ENCODE peak calls at places on chromosomes 1 and 21, in seven cellular contexts. One of them, this sample, is unnamed.
A peak's percentile ranks its signal among the peaks of the same experiment; 100 is the strongest.

GRCh38 chr1:85372683-85373446 is 92.1 kb downstream of the DDAH1 start:
- DNase-seq in astrocyte of the spinal cord: peak; percentile 42
- DNase-seq in Calu3: no peak
- DNase-seq in EH: peak; percentile 49
- DNase-seq in NCI-H2171 treated with DMSO at 0.1 percent for 48 hours: no peak
- DNase-seq in activated CD8-positive, alpha-beta memory T cell treated with anti-CD3 and anti-CD28 coated beads, Interleukin-2, amount 10 ng/mL, durations not matched to agents 7 days and 5 days: no peak
- DNase-seq in activated T-helper 1 cell treated with anti-CD3 and anti-CD28 coated beads, Interleukin-2, amount 50 U/mL, for 16 hours: no peak
- DNase-seq in this sample: peak; percentile 52

GRCh38 chr1:87968259-87968955 is 639.7 kb downstream of the LMO4 start:
- DNase-seq in astrocyte of the spinal cord: peak; percentile 85
- DNase-seq in EH: peak; percentile 69
- DNase-seq in activated CD8-positive, alpha-beta memory T cell treated with anti-CD3 and anti-CD28 coated beads, Interleukin-2, amount 10 ng/mL, durations not matched to agents 7 days and 5 days: no peak
- DNase-seq in activated T-helper 1 cell treated with anti-CD3 and anti-CD28 coated beads, Interleukin-2, amount 50 U/mL, for 16 hours: no peak
- DNase-seq in NCI-H2171 treated with DMSO at 0.1 percent for 48 hours: no peak
- DNase-seq in Calu3: no peak
- DNase-seq in this sample: peak; percentile 57

GRCh38 chr1:147168626-147169058 is 3.6 kb downstream of the PRKAB2 start:
- DNase-seq in EH: peak; percentile 51
- DNase-seq in activated T-helper 1 cell treated with anti-CD3 and anti-CD28 coated beads, Interleukin-2, amount 50 U/mL, for 16 hours: no peak
- DNase-seq in NCI-H2171 treated with DMSO at 0.1 percent for 48 hours: peak; percentile 31
- DNase-seq in astrocyte of the spinal cord: peak; percentile 34
- DNase-seq in activated CD8-positive, alpha-beta memory T cell treated with anti-CD3 and anti-CD28 coated beads, Interleukin-2, amount 10 ng/mL, durations not matched to agents 7 days and 5 days: no peak
- DNase-seq in Calu3: peak; percentile 11
- DNase-seq in this sample: peak; percentile 29

GRCh38 chr1:30037251-30038118 is 685.9 kb downstream of the MATN1 start:
- DNase-seq in NCI-H2171 treated with DMSO at 0.1 percent for 48 hours: no peak
- DNase-seq in activated CD8-positive, alpha-beta memory T cell treated with anti-CD3 and anti-CD28 coated beads, Interleukin-2, amount 10 ng/mL, durations not matched to agents 7 days and 5 days: no peak
- DNase-seq in astrocyte of the spinal cord: no peak
- DNase-seq in EH: no peak
- DNase-seq in activated T-helper 1 cell treated with anti-CD3 and anti-CD28 coated beads, Interleukin-2, amount 50 U/mL, for 16 hours: no peak
- DNase-seq in Calu3: no peak
- DNase-seq in this sample: no peak

GRCh38 chr1:21301794-21302440 is 11.7 kb upstream of the ECE1 start:
- DNase-seq in astrocyte of the spinal cord: no peak
- DNase-seq in activated CD8-positive, alpha-beta memory T cell treated with anti-CD3 and anti-CD28 coated beads, Interleukin-2, amount 10 ng/mL, durations not matched to agents 7 days and 5 days: no peak
- DNase-seq in EH: no peak
- DNase-seq in Calu3: no peak
- DNase-seq in NCI-H2171 treated with DMSO at 0.1 percent for 48 hours: no peak
- DNase-seq in activated T-helper 1 cell treated with anti-CD3 and anti-CD28 coated beads, Interleukin-2, amount 50 U/mL, for 16 hours: no peak
- DNase-seq in this sample: no peak

GRCh38 chr1:90781429-90782020 is 64.4 kb upstream of the BARHL2 start:
- DNase-seq in NCI-H2171 treated with DMSO at 0.1 percent for 48 hours: no peak
- DNase-seq in activated CD8-positive, alpha-beta memory T cell treated with anti-CD3 and anti-CD28 coated beads, Interleukin-2, amount 10 ng/mL, durations not matched to agents 7 days and 5 days: no peak
- DNase-seq in Calu3: no peak
- DNase-seq in astrocyte of the spinal cord: no peak
- DNase-seq in EH: no peak
- DNase-seq in activated T-helper 1 cell treated with anti-CD3 and anti-CD28 coated beads, Interleukin-2, amount 50 U/mL, for 16 hours: no peak
- DNase-seq in this sample: no peak

GRCh38 chr1:60126733-60127132 is 53.2 kb upstream of the C1orf87 start:
- DNase-seq in NCI-H2171 treated with DMSO at 0.1 percent for 48 hours: peak; percentile 48
- DNase-seq in astrocyte of the spinal cord: no peak
- DNase-seq in activated CD8-positive, alpha-beta memory T cell treated with anti-CD3 and anti-CD28 coated beads, Interleukin-2, amount 10 ng/mL, durations not matched to agents 7 days and 5 days: no peak
- DNase-seq in EH: peak; percentile 26
- DNase-seq in Calu3: no peak
- DNase-seq in activated T-helper 1 cell treated with anti-CD3 and anti-CD28 coated beads, Interleukin-2, amount 50 U/mL, for 16 hours: no peak
- DNase-seq in this sample: no peak

GRCh38 chr1:233597489-233597901 is 16.4 kb upstream of the KCNK1 start:
- DNase-seq in activated CD8-positive, alpha-beta memory T cell treated with anti-CD3 and anti-CD28 coated beads, Interleukin-2, amount 10 ng/mL, durations not matched to agents 7 days and 5 days: no peak
- DNase-seq in NCI-H2171 treated with DMSO at 0.1 percent for 48 hours: no peak
- DNase-seq in EH: peak; percentile 14
- DNase-seq in Calu3: no peak
- DNase-seq in astrocyte of the spinal cord: no peak
- DNase-seq in activated T-helper 1 cell treated with anti-CD3 and anti-CD28 coated beads, Interleukin-2, amount 50 U/mL, for 16 hours: no peak
- DNase-seq in this sample: no peak

GRCh38 chr1:51649593-51650091 is 32.8 kb downstream of the OSBPL9 start:
- DNase-seq in astrocyte of the spinal cord: no peak
- DNase-seq in activated T-helper 1 cell treated with anti-CD3 and anti-CD28 coated beads, Interleukin-2, amount 50 U/mL, for 16 hours: no peak
- DNase-seq in Calu3: no peak
- DNase-seq in NCI-H2171 treated with DMSO at 0.1 percent for 48 hours: no peak
- DNase-seq in activated CD8-positive, alpha-beta memory T cell treated with anti-CD3 and anti-CD28 coated beads, Interleukin-2, amount 10 ng/mL, durations not matched to agents 7 days and 5 days: no peak
- DNase-seq in EH: no peak
- DNase-seq in this sample: no peak

GRCh38 chr1:236091933-236092318 is 27.0 kb upstream of the NID1 start:
- DNase-seq in Calu3: no peak
- DNase-seq in astrocyte of the spinal cord: no peak
- DNase-seq in NCI-H2171 treated with DMSO at 0.1 percent for 48 hours: no peak
- DNase-seq in activated T-helper 1 cell treated with anti-CD3 and anti-CD28 coated beads, Interleukin-2, amount 50 U/mL, for 16 hours: no peak
- DNase-seq in activated CD8-positive, alpha-beta memory T cell treated with anti-CD3 and anti-CD28 coated beads, Interleukin-2, amount 10 ng/mL, durations not matched to agents 7 days and 5 days: no peak
- DNase-seq in EH: no peak
- DNase-seq in this sample: no peak

GRCh38 chr1:15311886-15312285 is 64.9 kb downstream of the FHAD1 start:
- DNase-seq in activated T-helper 1 cell treated with anti-CD3 and anti-CD28 coated beads, Interleukin-2, amount 50 U/mL, for 16 hours: no peak
- DNase-seq in Calu3: no peak
- DNase-seq in astrocyte of the spinal cord: peak; percentile 9
- DNase-seq in EH: peak; percentile 9
- DNase-seq in NCI-H2171 treated with DMSO at 0.1 percent for 48 hours: no peak
- DNase-seq in activated CD8-positive, alpha-beta memory T cell treated with anti-CD3 and anti-CD28 coated beads, Interleukin-2, amount 10 ng/mL, durations not matched to agents 7 days and 5 days: no peak
- DNase-seq in this sample: peak; percentile 35

GRCh38 chr1:178607718-178608408 is 95.0 kb downstream of the TEX35 start:
- DNase-seq in Calu3: no peak
- DNase-seq in EH: no peak
- DNase-seq in NCI-H2171 treated with DMSO at 0.1 percent for 48 hours: no peak
- DNase-seq in activated CD8-positive, alpha-beta memory T cell treated with anti-CD3 and anti-CD28 coated beads, Interleukin-2, amount 10 ng/mL, durations not matched to agents 7 days and 5 days: no peak
- DNase-seq in astrocyte of the spinal cord: no peak
- DNase-seq in activated T-helper 1 cell treated with anti-CD3 and anti-CD28 coated beads, Interleukin-2, amount 50 U/mL, for 16 hours: no peak
- DNase-seq in this sample: no peak

GRCh38 chr1:84206416-84206815 is 62.3 kb downstream of the PRKACB start:
- DNase-seq in EH: no peak
- DNase-seq in NCI-H2171 treated with DMSO at 0.1 percent for 48 hours: peak; percentile 44
- DNase-seq in Calu3: no peak
- DNase-seq in activated CD8-positive, alpha-beta memory T cell treated with anti-CD3 and anti-CD28 coated beads, Interleukin-2, amount 10 ng/mL, durations not matched to agents 7 days and 5 days: no peak
- DNase-seq in astrocyte of the spinal cord: no peak
- DNase-seq in activated T-helper 1 cell treated with anti-CD3 and anti-CD28 coated beads, Interleukin-2, amount 50 U/mL, for 16 hours: no peak
- DNase-seq in this sample: no peak

GRCh38 chr1:109793089-109793485 is 29.4 kb upstream of the EPS8L3 start:
- DNase-seq in activated T-helper 1 cell treated with anti-CD3 and anti-CD28 coated beads, Interleukin-2, amount 50 U/mL, for 16 hours: no peak
- DNase-seq in activated CD8-positive, alpha-beta memory T cell treated with anti-CD3 and anti-CD28 coated beads, Interleukin-2, amount 10 ng/mL, durations not matched to agents 7 days and 5 days: peak; percentile 23
- DNase-seq in Calu3: no peak
- DNase-seq in astrocyte of the spinal cord: no peak
- DNase-seq in NCI-H2171 treated with DMSO at 0.1 percent for 48 hours: no peak
- DNase-seq in EH: no peak
- DNase-seq in this sample: no peak

GRCh38 chr1:26723013-26723991 is 27.5 kb downstream of the ARID1A start:
- DNase-seq in activated T-helper 1 cell treated with anti-CD3 and anti-CD28 coated beads, Interleukin-2, amount 50 U/mL, for 16 hours: peak; percentile 22
- DNase-seq in Calu3: peak; percentile 54
- DNase-seq in astrocyte of the spinal cord: peak; percentile 97
- DNase-seq in activated CD8-positive, alpha-beta memory T cell treated with anti-CD3 and anti-CD28 coated beads, Interleukin-2, amount 10 ng/mL, durations not matched to agents 7 days and 5 days: peak; percentile 52
- DNase-seq in NCI-H2171 treated with DMSO at 0.1 percent for 48 hours: peak; percentile 99
- DNase-seq in EH: peak; percentile 99
- DNase-seq in this sample: peak; percentile 85

GRCh38 chr1:113391643-113392271 is 1.4 kb downstream of the MAGI3 start:
- DNase-seq in activated CD8-positive, alpha-beta memory T cell treated with anti-CD3 and anti-CD28 coated beads, Interleukin-2, amount 10 ng/mL, durations not matched to agents 7 days and 5 days: no peak
- DNase-seq in astrocyte of the spinal cord: no peak
- DNase-seq in activated T-helper 1 cell treated with anti-CD3 and anti-CD28 coated beads, Interleukin-2, amount 50 U/mL, for 16 hours: no peak
- DNase-seq in Calu3: peak; percentile 17
- DNase-seq in EH: no peak
- DNase-seq in NCI-H2171 treated with DMSO at 0.1 percent for 48 hours: peak; percentile 72
- DNase-seq in this sample: peak; percentile 4

GRCh38 chr1:98661544-98662353 is at the start of gene SNX7:
- DNase-seq in NCI-H2171 treated with DMSO at 0.1 percent for 48 hours: peak; percentile 4
- DNase-seq in astrocyte of the spinal cord: peak; percentile 79
- DNase-seq in activated CD8-positive, alpha-beta memory T cell treated with anti-CD3 and anti-CD28 coated beads, Interleukin-2, amount 10 ng/mL, durations not matched to agents 7 days and 5 days: no peak
- DNase-seq in Calu3: peak; percentile 84
- DNase-seq in activated T-helper 1 cell treated with anti-CD3 and anti-CD28 coated beads, Interleukin-2, amount 50 U/mL, for 16 hours: no peak
- DNase-seq in EH: peak; percentile 83
- DNase-seq in this sample: peak; percentile 34

GRCh38 chr1:228279722-228280105 is 71.9 kb downstream of the OBSCN start:
- DNase-seq in astrocyte of the spinal cord: no peak
- DNase-seq in Calu3: no peak
- DNase-seq in activated T-helper 1 cell treated with anti-CD3 and anti-CD28 coated beads, Interleukin-2, amount 50 U/mL, for 16 hours: no peak
- DNase-seq in activated CD8-positive, alpha-beta memory T cell treated with anti-CD3 and anti-CD28 coated beads, Interleukin-2, amount 10 ng/mL, durations not matched to agents 7 days and 5 days: no peak
- DNase-seq in NCI-H2171 treated with DMSO at 0.1 percent for 48 hours: no peak
- DNase-seq in EH: no peak
- DNase-seq in this sample: no peak

GRCh38 chr1:211634931-211635330 is 40.5 kb downstream of the NEK2 start:
- DNase-seq in NCI-H2171 treated with DMSO at 0.1 percent for 48 hours: no peak
- DNase-seq in activated CD8-positive, alpha-beta memory T cell treated with anti-CD3 and anti-CD28 coated beads, Interleukin-2, amount 10 ng/mL, durations not matched to agents 7 days and 5 days: no peak
- DNase-seq in activated T-helper 1 cell treated with anti-CD3 and anti-CD28 coated beads, Interleukin-2, amount 50 U/mL, for 16 hours: no peak
- DNase-seq in Calu3: no peak
- DNase-seq in astrocyte of the spinal cord: no peak
- DNase-seq in EH: no peak
- DNase-seq in this sample: no peak

GRCh38 chr1:210883821-210884220 is 250.1 kb downstream of the KCNH1 start:
- DNase-seq in NCI-H2171 treated with DMSO at 0.1 percent for 48 hours: no peak
- DNase-seq in Calu3: no peak
- DNase-seq in EH: peak; percentile 74
- DNase-seq in activated CD8-positive, alpha-beta memory T cell treated with anti-CD3 and anti-CD28 coated beads, Interleukin-2, amount 10 ng/mL, durations not matched to agents 7 days and 5 days: no peak
- DNase-seq in activated T-helper 1 cell treated with anti-CD3 and anti-CD28 coated beads, Interleukin-2, amount 50 U/mL, for 16 hours: no peak
- DNase-seq in astrocyte of the spinal cord: peak; percentile 73
- DNase-seq in this sample: peak; percentile 88

GRCh38 chr1:23242414-23242813 is 25.1 kb upstream of the HTR1D start:
- DNase-seq in activated CD8-positive, alpha-beta memory T cell treated with anti-CD3 and anti-CD28 coated beads, Interleukin-2, amount 10 ng/mL, durations not matched to agents 7 days and 5 days: no peak
- DNase-seq in activated T-helper 1 cell treated with anti-CD3 and anti-CD28 coated beads, Interleukin-2, amount 50 U/mL, for 16 hours: no peak
- DNase-seq in astrocyte of the spinal cord: no peak
- DNase-seq in NCI-H2171 treated with DMSO at 0.1 percent for 48 hours: no peak
- DNase-seq in Calu3: no peak
- DNase-seq in EH: peak; percentile 18
- DNase-seq in this sample: no peak

GRCh38 chr1:97814121-97814520 is 106.7 kb downstream of the DPYD start:
- DNase-seq in EH: peak; percentile 54
- DNase-seq in activated CD8-positive, alpha-beta memory T cell treated with anti-CD3 and anti-CD28 coated beads, Interleukin-2, amount 10 ng/mL, durations not matched to agents 7 days and 5 days: no peak
- DNase-seq in astrocyte of the spinal cord: no peak
- DNase-seq in activated T-helper 1 cell treated with anti-CD3 and anti-CD28 coated beads, Interleukin-2, amount 50 U/mL, for 16 hours: no peak
- DNase-seq in Calu3: no peak
- DNase-seq in NCI-H2171 treated with DMSO at 0.1 percent for 48 hours: no peak
- DNase-seq in this sample: peak; percentile 27

GRCh38 chr1:67838180-67838912 is 5.1 kb upstream of the GNG12 start:
- DNase-seq in Calu3: no peak
- DNase-seq in astrocyte of the spinal cord: peak; percentile 31
- DNase-seq in NCI-H2171 treated with DMSO at 0.1 percent for 48 hours: no peak
- DNase-seq in activated CD8-positive, alpha-beta memory T cell treated with anti-CD3 and anti-CD28 coated beads, Interleukin-2, amount 10 ng/mL, durations not matched to agents 7 days and 5 days: no peak
- DNase-seq in activated T-helper 1 cell treated with anti-CD3 and anti-CD28 coated beads, Interleukin-2, amount 50 U/mL, for 16 hours: no peak
- DNase-seq in EH: peak; percentile 68
- DNase-seq in this sample: peak; percentile 26

GRCh38 chr1:158007949-158008386 is 14.5 kb downstream of the KIRREL1 start:
- DNase-seq in activated T-helper 1 cell treated with anti-CD3 and anti-CD28 coated beads, Interleukin-2, amount 50 U/mL, for 16 hours: no peak
- DNase-seq in EH: peak; percentile 48
- DNase-seq in Calu3: no peak
- DNase-seq in astrocyte of the spinal cord: no peak
- DNase-seq in activated CD8-positive, alpha-beta memory T cell treated with anti-CD3 and anti-CD28 coated beads, Interleukin-2, amount 10 ng/mL, durations not matched to agents 7 days and 5 days: no peak
- DNase-seq in NCI-H2171 treated with DMSO at 0.1 percent for 48 hours: no peak
- DNase-seq in this sample: no peak

GRCh38 chr21:38925923-38926322 is 120.2 kb downstream of the ETS2 start:
- DNase-seq in activated CD8-positive, alpha-beta memory T cell treated with anti-CD3 and anti-CD28 coated beads, Interleukin-2, amount 10 ng/mL, durations not matched to agents 7 days and 5 days: no peak
- DNase-seq in activated T-helper 1 cell treated with anti-CD3 and anti-CD28 coated beads, Interleukin-2, amount 50 U/mL, for 16 hours: no peak
- DNase-seq in astrocyte of the spinal cord: peak; percentile 94
- DNase-seq in NCI-H2171 treated with DMSO at 0.1 percent for 48 hours: no peak
- DNase-seq in EH: peak; percentile 97
- DNase-seq in Calu3: no peak
- DNase-seq in this sample: peak; percentile 91

This sample was measured in A172.